ENCODE peak calls at places on chromosomes 2 and 18, in four cellular contexts. S is GM20000, B is EH, M is kidney glomerular epithelial cell. H is an unnamed sample.
A peak's percentile ranks its signal among the peaks of the same experiment; 100 is the strongest.

GRCh38 chr2:44137872-44138551 is 30.7 kb upstream of the PPM1B start:
- DNase-seq in M (no peak), S (no peak), B (no peak), H (no peak)

GRCh38 chr2:212936572-212936971 is 214.8 kb downstream of the IKZF2 start:
- DNase-seq in S (no peak), M (no peak), B (no peak), H (no peak)

GRCh38 chr2:216714412-216714775 is 19.0 kb upstream of the IGFBP5 start:
- DNase-seq in M (peak; percentile 86), B (peak; percentile 76), S (no peak), H (peak; percentile 68)

GRCh38 chr2:135916232-135916631 is 40.0 kb upstream of the MCM6 start:
- DNase-seq in M (peak; percentile 18), S (no peak), B (peak; percentile 36), H (peak; percentile 62)

GRCh38 chr18:69717586-69717985 is 230.1 kb downstream of the CD226 start:
- DNase-seq in B (no peak), S (no peak), M (no peak), H (no peak)

GRCh38 chr2:100281521-100282438 is 40.5 kb downstream of the LONRF2 start:
- DNase-seq in S (no peak), B (peak; percentile 29), M (peak; percentile 78), H (peak; percentile 19)

GRCh38 chr2:225013432-225014048 is 28.7 kb downstream of the DOCK10 start:
- DNase-seq in S (no peak), M (peak; percentile 3), B (peak; percentile 43), H (peak; percentile 41)

GRCh38 chr18:75679347-75679746 is 251.8 kb upstream of the SMIM21 start:
- DNase-seq in M (no peak), B (no peak), S (no peak), H (no peak)

GRCh38 chr2:71619230-71619741 is 165.9 kb downstream of the DYSF start:
- DNase-seq in M (no peak), S (no peak), B (no peak), H (no peak)

GRCh38 chr2:228273159-228273558 is 91.7 kb upstream of the SPHKAP start:
- DNase-seq in S (no peak), B (no peak), M (no peak), H (no peak)

GRCh38 chr2:2662037-2662846 is 331.2 kb upstream of the MYT1L start:
- DNase-seq in S (no peak), M (no peak), B (no peak), H (no peak)

GRCh38 chr2:16014041-16014787 is 73.9 kb downstream of the MYCN start:
- DNase-seq in M (no peak), S (no peak), B (no peak), H (no peak)

GRCh38 chr2:24731040-24731439 is 62.2 kb downstream of the PTRHD1 start:
- DNase-seq in S (no peak), B (no peak), M (no peak), H (no peak)

GRCh38 chr2:118530976-118531375 is 316.5 kb downstream of the EN1 start:
- DNase-seq in B (peak; percentile 44), M (no peak), S (no peak), H (peak; percentile 13)

GRCh38 chr2:1938986-1939385 is 194.7 kb upstream of the PXDN start:
- DNase-seq in B (no peak), S (no peak), M (no peak), H (no peak)

GRCh38 chr2:126658910-126659613 is 3.1 kb downstream of the GYPC start:
- DNase-seq in B (peak; percentile 79), S (peak; percentile 70), M (no peak), H (peak; percentile 29)

GRCh38 chr2:151106805-151107490 is 154.7 kb downstream of the RBM43 start:
- DNase-seq in B (peak; percentile 29), M (no peak), S (no peak), H (no peak)